ENCODE peak calls at places on chromosomes 13 and 19, in seven cellular contexts. K is uterus, Q is astrocyte, N is body of pancreas, J is A549, B is colonic mucosa, C is mammary epithelial cell. G is an unnamed sample.

GRCh38 chr13:40190656-40191100 is 475.8 kb downstream of the FOXO1 start:
- DNase-seq in Q (peak; percentile 86), C (peak; percentile 93), N (peak; percentile 47), K (peak; percentile 71), J (no peak), B (no peak), G (no peak)

GRCh38 chr19:41997121-41997850 is 3.3 kb upstream of the ATP1A3 start:
- DNase-seq in Q (peak; percentile 10), N (peak; percentile 28), B (peak; percentile 28), C (peak; percentile 23), K (no peak), J (peak; percentile 95), G (peak; percentile 39)

GRCh38 chr13:20390526-20391175 is 135.0 kb downstream of the CRYL1 start:
- DNase-seq in C (no peak), K (no peak), Q (no peak), B (no peak), N (no peak), J (no peak), G (no peak)

GRCh38 chr19:2544576-2545415 is 68.9 kb downstream of the GADD45B start:
- DNase-seq in K (no peak), C (no peak), J (no peak), N (no peak), B (no peak), Q (no peak), G (no peak)

GRCh38 chr19:17091758-17092333 is 16.3 kb downstream of the MYO9B start:
- DNase-seq in B (peak; percentile 44), N (peak; percentile 66), J (no peak), K (no peak), Q (no peak), C (no peak), G (peak; percentile 59)

GRCh38 chr19:15187026-15188007 is 13.5 kb downstream of the NOTCH3 start:
- DNase-seq in K (no peak), C (no peak), B (no peak), N (no peak), Q (no peak), J (no peak), G (no peak)

GRCh38 chr19:46466536-46467199 is 4.7 kb downstream of the PNMA8A start:
- DNase-seq in Q (peak; percentile 88), C (peak; percentile 97), J (no peak), N (no peak), B (no peak), K (peak; percentile 38), G (no peak)

GRCh38 chr19:13176345-13176744 is 26.1 kb downstream of the IER2 start:
- DNase-seq in Q (peak; percentile 74), N (no peak), K (no peak), B (no peak), J (no peak), C (no peak), G (no peak)

GRCh38 chr13:51158923-51159322 is 47.8 kb upstream of the C13orf42 start:
- DNase-seq in C (no peak), Q (peak; percentile 10), B (no peak), J (no peak), N (no peak), K (no peak), G (no peak)

GRCh38 chr13:40401911-40402776 is 264.3 kb downstream of the FOXO1 start:
- DNase-seq in Q (peak; percentile 96), N (peak; percentile 95), C (peak; percentile 89), J (peak; percentile 62), B (peak; percentile 97), K (peak; percentile 100), G (peak; percentile 98)

GRCh38 chr19:4264812-4265211 is 14.3 kb upstream of the SHD start:
- DNase-seq in N (no peak), J (no peak), Q (no peak), K (no peak), B (no peak), C (no peak), G (no peak)

GRCh38 chr19:58407658-58408151 is 744 bp upstream of the ZNF584 start:
- DNase-seq in N (no peak), K (no peak), B (no peak), Q (no peak), J (no peak), C (no peak), G (peak; percentile 72)

DNA sequence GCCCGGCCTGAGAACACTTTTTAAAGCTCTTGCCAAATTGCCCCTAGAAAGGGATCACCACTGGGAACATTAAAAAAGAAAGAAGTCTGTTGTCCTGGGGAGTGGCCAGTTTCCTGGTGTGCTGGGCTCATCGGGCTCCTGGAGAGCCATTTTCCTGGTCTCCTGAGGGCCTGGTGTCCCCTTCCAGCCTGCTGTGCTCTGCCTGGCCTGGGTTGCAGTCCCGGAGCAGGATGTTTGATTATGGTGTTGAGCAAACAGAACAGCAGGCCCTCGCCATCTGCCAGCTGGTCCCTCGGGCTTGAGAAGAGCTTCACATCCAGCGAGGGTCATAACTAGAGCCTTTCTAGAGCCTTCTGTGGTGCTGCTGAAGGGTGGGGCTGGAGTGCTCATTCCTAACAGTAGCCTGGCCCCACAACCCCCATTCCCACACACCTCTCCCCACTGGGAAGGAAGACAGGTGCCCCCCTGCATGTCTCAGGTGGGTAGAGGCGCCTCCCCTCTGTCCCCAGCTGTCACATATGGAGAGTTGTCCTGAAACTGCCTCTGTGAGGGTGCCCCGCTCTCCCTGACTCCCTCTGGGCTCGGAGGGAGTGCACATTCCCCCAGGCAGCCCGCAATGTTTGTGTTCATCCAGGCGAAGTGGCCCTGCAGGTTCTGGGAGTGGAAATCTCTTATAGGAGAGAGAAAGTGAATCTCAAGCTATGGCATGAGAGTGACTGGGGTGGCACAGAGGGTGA is 151.1 kb downstream of the SIPA1L3 start:
- DNase-seq in N (peak; percentile 76), B (peak; percentile 71), Q (no peak), C (no peak), J (peak; percentile 54), K (no peak), G (no peak)
- H3K4me1 ChIP-seq in N (peaks cover 17% of the 10 kb centered on the region), B (no peaks in the 10 kb centered on the region), Q (peaks cover 26% of the 10 kb centered on the region), C (peaks cover 10% of the 10 kb centered on the region), J (peaks cover 31% of the 10 kb centered on the region), K (no peaks in the 10 kb centered on the region), G (no peaks in the 10 kb centered on the region)

DNA sequence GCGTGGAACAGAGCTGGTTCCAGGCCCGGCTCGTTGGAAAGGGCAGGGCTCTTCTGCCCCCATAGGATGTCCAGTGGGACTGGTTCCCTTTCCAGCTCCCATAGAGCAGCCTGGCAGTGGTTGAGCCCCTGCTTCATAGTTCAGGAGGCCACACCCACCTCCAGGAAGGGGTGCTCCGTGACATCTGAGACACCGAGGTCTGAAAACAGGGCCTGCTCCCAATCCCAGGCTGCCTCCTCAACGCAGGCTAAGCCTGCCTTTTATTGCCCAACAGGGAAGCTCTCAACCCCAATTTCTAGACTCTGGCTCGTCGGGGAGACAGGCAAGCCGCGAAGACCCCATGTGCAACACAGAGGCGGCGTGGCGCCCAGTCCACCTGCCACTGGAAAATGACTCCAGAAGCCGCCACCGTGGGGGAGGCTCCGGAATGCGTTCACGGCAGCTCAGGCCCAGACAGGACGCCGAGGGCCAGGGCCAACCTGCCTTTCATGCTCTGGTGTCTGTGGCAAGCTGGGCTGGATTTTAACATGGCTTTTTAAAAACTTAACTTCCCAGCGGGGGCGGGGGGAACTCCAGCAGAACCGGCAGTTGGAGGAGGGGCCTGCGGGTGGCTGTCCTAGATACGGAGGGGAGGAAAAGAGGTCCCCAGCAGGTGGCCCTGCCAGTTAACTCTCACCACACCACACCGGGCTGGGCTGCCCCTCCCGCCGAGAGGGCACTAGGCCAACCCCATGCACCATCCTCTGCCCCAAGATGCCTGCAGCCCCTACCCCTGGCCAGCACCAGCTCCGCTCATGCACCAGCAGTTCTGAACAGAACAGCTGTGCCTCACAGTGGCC is 17.9 kb upstream of the TINCR start:
- DNase-seq in B (no peak), N (peak; percentile 48), C (no peak), Q (no peak), K (no peak), J (no peak), G (peak; percentile 69)
- H3K27ac ChIP-seq in B (no peak overlapping the region), N (peak overlapping the region; percentile 69), C (no peak overlapping the region), Q (no peak overlapping the region), K (no peak overlapping the region), J (no peak overlapping the region), G (peak overlapping the region; percentile 26)

GRCh38 chr19:5950744-5951143 is 27.2 kb downstream of the RANBP3 start:
- DNase-seq in Q (no peak), B (no peak), N (no peak), K (no peak), J (no peak), C (no peak), G (no peak)

GRCh38 chr19:5953034-5953589 is 24.8 kb downstream of the RANBP3 start:
- DNase-seq in J (no peak), K (no peak), C (no peak), B (no peak), N (no peak), Q (peak; percentile 34), G (no peak)

GRCh38 chr19:5952193-5953033 is 25.5 kb downstream of the RANBP3 start:
- DNase-seq in J (no peak), K (no peak), Q (no peak), B (no peak), C (no peak), N (no peak), G (no peak)

GRCh38 chr19:5949792-5950305 is 28.1 kb downstream of the RANBP3 start:
- DNase-seq in N (no peak), Q (no peak), J (no peak), C (no peak), K (no peak), B (no peak), G (no peak)

DNA sequence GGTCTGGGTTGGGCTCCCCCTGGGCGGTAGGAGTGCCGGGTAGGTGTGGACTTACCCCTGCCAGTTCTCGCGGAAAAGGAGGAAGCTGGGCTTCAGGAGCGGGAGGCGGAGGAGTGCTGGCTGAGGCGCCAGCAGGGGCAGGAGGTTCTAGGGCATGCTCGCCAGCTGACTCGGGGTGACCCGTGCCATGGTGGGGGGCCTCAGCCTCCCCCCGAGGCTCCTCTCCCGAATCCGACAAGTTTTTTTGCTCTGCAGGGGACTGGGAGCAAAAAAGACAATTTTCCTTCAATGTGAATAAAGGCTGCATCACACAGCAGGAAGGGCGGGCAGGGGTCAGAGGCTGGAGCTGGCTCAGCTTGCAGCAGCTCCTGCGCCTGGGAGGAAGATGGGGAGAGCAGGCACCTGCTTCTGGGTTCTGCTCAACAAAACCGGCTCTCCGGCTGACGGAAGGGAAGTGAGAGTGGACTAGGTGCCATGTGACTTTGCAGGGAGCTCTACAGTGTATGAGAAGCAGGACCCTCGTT is 26.5 kb downstream of the RANBP3 start:
- DNase-seq in J (no peak), N (no peak), Q (no peak), C (no peak), B (no peak), K (no peak), G (no peak)
- H3K4me1 ChIP-seq in J (peaks cover 30% of the 10 kb centered on the region), N (peaks cover 57% of the 10 kb centered on the region), Q (peaks cover 26% of the 10 kb centered on the region), C (peaks cover 15% of the 10 kb centered on the region), B (peaks cover 17% of the 10 kb centered on the region), K (peaks cover 29% of the 10 kb centered on the region), G (peaks cover 99% of the 10 kb centered on the region)

GRCh38 chr13:48231948-48232347 is 1.1 kb upstream of the ITM2B start:
- DNase-seq in J (no peak), C (no peak), B (no peak), K (no peak), Q (no peak), N (no peak), G (no peak)
- H3K27ac ChIP-seq in J (peak overlapping the region; percentile 95), C (no peak overlapping the region), B (peak overlapping the region; percentile 100), K (peak overlapping the region; percentile 100), Q (no peak overlapping the region), N (peak overlapping the region; percentile 99), G (peak overlapping the region; percentile 94)

G was measured in adrenal gland.